ENCODE peak calls at places on chromosomes 16 and 17, in seven cellular contexts. V is hepatocyte, X is HepG2, F is astrocyte, T is GM23248, N is fibroblast of lung, W is PC-9. H is an unnamed sample.

GRCh38 chr17:57570740-57571344 is 174.3 kb downstream of the CCDC182 start:
- DNase-seq in W (no peak), X (no peak), F (no peak), V (no peak), N (peak), T (no peak), H (no peak)

GRCh38 chr16:22225060-22225459 is 19.0 kb downstream of the EEF2K start:
- DNase-seq in F (no peak), T (peak), W (no peak), X (no peak), V (no peak), N (no peak), H (no peak)

GRCh38 chr16:83552193-83552592 is 255.6 kb upstream of the HSBP1 start:
- DNase-seq in X (no peak), N (peak), V (no peak), F (peak), W (no peak), T (peak), H (peak)

GRCh38 chr17:80455328-80455710 is 21.1 kb downstream of the NPTX1 start:
- DNase-seq in W (no peak), X (peak), V (peak), F (no peak), T (peak), N (peak), H (peak)

GRCh38 chr16:88118376-88118775 is 167.1 kb downstream of the BANP start:
- DNase-seq in X (no peak), F (no peak), N (no peak), V (no peak), T (no peak), W (no peak), H (no peak)

GRCh38 chr17:42660692-42661345 is 1.7 kb downstream of the TUBG2 start:
- DNase-seq in F (peak), V (peak), N (peak), X (no peak), W (peak), T (peak), H (peak)

GRCh38 chr16:12611916-12612597 is 191.6 kb downstream of the CPPED1 start:
- DNase-seq in X (no peak), T (no peak), V (no peak), N (no peak), W (no peak), F (no peak), H (no peak)

GRCh38 chr16:49345829-49346228 is 27.8 kb upstream of the C16orf78 start:
- DNase-seq in X (no peak), F (no peak), N (no peak), V (peak), W (no peak), T (peak), H (no peak)

GRCh38 chr16:72877374-72878028 is 170.4 kb downstream of the ZFHX3 start:
- DNase-seq in V (peak), X (peak), N (peak), F (peak), W (peak), T (peak), H (peak)

GRCh38 chr17:44940321-44940720 is 7.3 kb downstream of the KIF18B start:
- DNase-seq in T (peak), F (peak), N (peak), X (peak), W (peak), V (no peak), H (no peak)

GRCh38 chr16:87801679-87802300 is 36.0 kb upstream of the KLHDC4 start:
- DNase-seq in T (no peak), F (no peak), X (no peak), N (no peak), W (no peak), V (no peak), H (no peak)

GRCh38 chr17:60577147-60577925 is 22.7 kb upstream of the PPM1D start:
- DNase-seq in N (peak), T (peak), V (peak), X (peak), W (no peak), F (peak), H (peak)

GRCh38 chr17:78779848-78780247 is 2.2 kb downstream of the CYTH1 start:
- DNase-seq in N (no peak), X (no peak), W (no peak), F (no peak), V (no peak), T (no peak), H (no peak)

GRCh38 chr17:58527949-58528348 is 13.5 kb upstream of the MTMR4 start:
- DNase-seq in N (peak), W (no peak), X (no peak), V (no peak), F (peak), T (peak), H (peak)

GRCh38 chr16:78277374-78277773 is 177.9 kb downstream of the WWOX start:
- DNase-seq in F (no peak), W (no peak), X (no peak), T (no peak), V (no peak), N (no peak), H (no peak)

GRCh38 chr17:39598635-39599005 is 9.1 kb downstream of the NEUROD2 start:
- DNase-seq in W (no peak), N (no peak), X (no peak), F (no peak), T (no peak), V (no peak), H (no peak)

DNA sequence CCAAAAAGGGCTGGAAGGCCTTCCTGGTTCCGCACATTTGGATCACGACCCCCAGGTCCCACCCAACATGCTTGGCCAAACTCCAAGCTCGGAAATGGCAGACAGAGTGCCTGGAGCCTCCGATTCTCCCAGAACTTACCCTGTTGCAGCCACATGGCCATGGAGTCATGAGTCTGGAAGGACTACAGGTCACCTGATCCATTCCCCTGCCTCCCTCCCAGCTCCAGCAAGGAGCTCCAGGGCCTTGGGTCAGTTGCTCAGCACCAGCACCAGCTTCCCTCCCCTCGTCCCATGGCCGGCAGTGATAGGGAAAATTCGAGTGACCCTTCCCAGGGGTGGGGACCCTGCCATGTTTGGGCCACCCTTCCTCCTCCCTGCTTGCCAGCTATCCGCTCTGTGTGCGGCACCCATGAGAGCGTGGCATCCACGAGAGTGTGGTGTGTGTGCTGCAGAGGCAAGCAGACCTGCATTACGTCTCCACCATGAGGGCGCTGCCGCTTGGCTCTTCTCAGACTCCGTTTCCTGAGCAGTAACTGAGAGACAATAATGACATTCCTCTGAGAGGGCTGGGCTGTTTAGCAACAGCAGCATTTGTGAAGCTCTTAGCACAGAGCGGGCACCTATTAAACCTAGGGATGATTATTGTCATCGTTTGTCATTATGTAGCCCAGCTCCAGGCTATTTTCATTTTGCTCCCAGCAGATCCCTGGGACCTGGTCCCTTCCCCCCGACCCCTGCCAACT is 21.3 kb upstream of the RPL38 start:
- DNase-seq in N (no peak), T (no peak), X (no peak), F (no peak), V (no peak), W (no peak), H (no peak)
- H2AFZ ChIP-seq in N (no peak), T (no peak), X (no peak), F (no peak), V (no peak), W (no peak), H (no peak)

GRCh38 chr17:74355065-74355464 is 6.6 kb downstream of the BTBD17 start:
- DNase-seq in W (no peak), T (no peak), X (no peak), N (no peak), F (no peak), V (no peak), H (no peak)

GRCh38 chr17:74357466-74357809 is 4.2 kb downstream of the BTBD17 start:
- DNase-seq in N (no peak), X (no peak), W (no peak), T (no peak), F (no peak), V (no peak), H (no peak)

GRCh38 chr17:74354561-74354960 is 7.1 kb downstream of the BTBD17 start:
- DNase-seq in W (no peak), T (no peak), X (no peak), V (no peak), F (no peak), N (no peak), H (no peak)

GRCh38 chr17:74358696-74359095 is 3.0 kb downstream of the BTBD17 start:
- DNase-seq in F (no peak), X (no peak), W (no peak), V (no peak), N (no peak), T (no peak), H (no peak)

GRCh38 chr17:74356640-74357465 is 4.8 kb downstream of the BTBD17 start:
- DNase-seq in X (no peak), N (no peak), V (peak), F (no peak), W (no peak), T (peak), H (no peak)
- H3K4me3 ChIP-seq in X (no peak), N (no peak), V (no peak), F (no peak), W (no peak), T (no peak), H (no peak)

GRCh38 chr17:68435361-68435760 is 21.9 kb downstream of the WIPI1 start:
- DNase-seq in V (no peak), F (no peak), X (no peak), T (no peak), W (no peak), N (no peak), H (no peak)

GRCh38 chr17:68435876-68436842 is 21.1 kb downstream of the WIPI1 start:
- DNase-seq in V (peak), F (peak), X (peak), W (peak), T (peak), N (peak), H (peak)

GRCh38 chr17:68439656-68440290 is 17.5 kb downstream of the WIPI1 start:
- DNase-seq in F (no peak), N (no peak), T (no peak), V (no peak), W (no peak), X (no peak), H (no peak)

GRCh38 chr17:68440526-68440925 is 16.8 kb downstream of the WIPI1 start:
- DNase-seq in T (no peak), F (no peak), X (no peak), V (no peak), N (no peak), W (no peak), H (no peak)

DNA sequence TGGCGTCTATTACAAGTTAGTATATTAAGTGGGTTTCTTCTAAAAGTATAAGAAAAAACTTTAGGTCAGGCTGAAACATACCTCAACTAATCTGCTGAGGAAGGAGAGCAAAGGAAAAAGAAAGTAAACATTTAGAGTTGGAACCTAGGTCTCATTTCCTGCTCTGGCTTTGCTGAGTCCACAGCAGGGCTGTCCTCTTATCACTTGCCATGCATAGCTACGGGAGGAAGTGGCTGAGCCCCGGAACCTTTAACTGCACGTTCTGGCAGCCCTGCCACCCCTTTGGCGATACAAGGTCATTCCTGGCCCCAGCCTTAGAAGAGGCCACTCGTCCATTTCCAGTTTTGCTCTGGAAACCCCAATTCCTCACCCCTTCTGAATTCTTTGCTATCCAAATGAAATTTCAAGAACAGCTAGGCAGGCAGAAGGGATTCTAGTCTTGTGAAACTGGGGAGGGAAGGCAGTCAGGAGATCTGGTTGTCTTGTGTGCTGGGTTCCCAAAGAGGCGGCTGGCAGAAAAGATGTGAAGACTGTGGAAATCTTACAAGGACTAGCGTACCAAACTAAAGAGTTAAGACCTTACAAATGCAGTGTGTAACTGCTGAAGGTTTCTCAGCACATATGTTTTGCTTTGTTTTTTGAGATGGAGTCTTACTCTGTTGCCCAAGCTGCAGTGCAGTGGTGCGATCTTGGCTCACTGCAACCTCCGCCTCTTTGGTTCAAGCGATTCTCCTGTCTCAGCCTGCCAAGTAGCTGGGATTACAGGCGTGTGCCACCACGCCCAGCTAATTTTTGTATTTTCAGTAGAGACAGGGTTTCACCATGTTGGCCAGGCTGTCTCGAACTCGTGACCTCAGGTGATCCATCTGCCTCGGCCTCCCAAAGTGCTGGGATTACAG is 19.1 kb downstream of the WIPI1 start:
- DNase-seq in X (peak), F (no peak), V (peak), T (peak), W (no peak), N (peak), H (peak)
- H2AFZ ChIP-seq in X (no peak), F (no peak), V (no peak), T (peak), W (no peak), N (peak), H (no peak)

GRCh38 chr16:4053663-4054479 is 62.4 kb downstream of the ADCY9 start:
- DNase-seq in T (peak), W (peak), N (peak), X (no peak), V (peak), F (peak), H (peak)
- H3K4me3 ChIP-seq in T (peak), W (peak), N (no peak), X (no peak), V (no peak), F (no peak), H (peak)

GRCh38 chr17:83062818-83063671 is 16.4 kb upstream of the METRNL start:
- DNase-seq in V (no peak), T (no peak), F (no peak), X (no peak), W (no peak), N (no peak), H (no peak)
- H2AFZ ChIP-seq in V (no peak), T (no peak), F (no peak), X (no peak), W (no peak), N (no peak), H (no peak)

GRCh38 chr17:34981538-34982241 is 1.4 kb downstream of the LIG3 start:
- DNase-seq in X (no peak), V (peak), W (no peak), N (peak), T (peak), F (peak), H (peak)
- H3K4me3 ChIP-seq in X (peak), V (peak), W (peak), N (peak), T (peak), F (peak), H (peak)

DNA sequence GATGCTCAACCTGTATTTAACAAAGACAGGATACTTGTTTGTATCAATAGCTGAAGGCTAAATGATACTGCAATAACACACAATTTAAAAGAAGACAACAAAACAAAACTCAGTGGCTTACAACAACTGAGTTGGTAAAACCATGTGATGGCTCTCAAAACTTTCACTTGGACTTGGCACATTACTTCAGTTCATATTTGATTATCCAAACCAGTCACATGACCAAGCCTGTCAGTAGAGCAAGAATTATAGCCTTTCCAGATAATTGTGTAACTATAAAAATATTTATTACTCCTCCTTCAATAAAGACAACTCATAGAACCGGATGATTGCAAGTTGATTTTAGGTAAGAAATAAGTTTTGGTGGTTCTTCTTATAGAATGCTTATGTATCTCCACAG is 56.8 kb downstream of the NQO1 start:
- DNase-seq in W (no peak), T (no peak), X (no peak), N (no peak), F (no peak), V (peak), H (no peak)
- H2AFZ ChIP-seq in W (no peak), T (no peak), X (no peak), N (no peak), F (no peak), V (no peak), H (no peak)